ENCODE peak calls at places on chromosomes 12 and 14, in four cellular contexts. H is ovary, U is H7, R is A549. O is an unnamed sample.

GRCh38 chr14:99266181-99267178 is 5.5 kb downstream of the BCL11B start:
- DNase-seq in R (peak), U (peak), H (peak), O (peak)

GRCh38 chr14:51369814-51370213 is 129.8 kb downstream of the TMX1 start:
- DNase-seq in R (no peak), H (no peak), U (peak), O (no peak)

GRCh38 chr12:130965668-130966067 is 12.0 kb downstream of the ADGRD1 start:
- DNase-seq in R (no peak), U (no peak), H (no peak), O (no peak)

GRCh38 chr14:61113561-61113960 is 132.5 kb downstream of the SLC38A6 start:
- DNase-seq in H (no peak), R (no peak), U (no peak), O (no peak)

GRCh38 chr12:109255377-109255776 is 53.7 kb downstream of the FOXN4 start:
- DNase-seq in U (peak), R (no peak), H (no peak), O (no peak)

GRCh38 chr14:91284146-91284790 is 39.8 kb upstream of the GPR68 start:
- DNase-seq in U (no peak), R (no peak), H (no peak), O (no peak)

GRCh38 chr12:102406033-102406584 is 74.3 kb downstream of the IGF1 start:
- DNase-seq in R (no peak), U (no peak), H (no peak), O (peak)

GRCh38 chr12:111991535-111991934 is 21.4 kb downstream of the TMEM116 start:
- DNase-seq in U (no peak), H (no peak), R (no peak), O (no peak)

GRCh38 chr12:113145720-113146551 is 3.6 kb upstream of the CFAP73 start:
- DNase-seq in U (peak), H (no peak), R (no peak), O (no peak)

GRCh38 chr12:20194171-20194570 is 174.2 kb upstream of the PDE3A start:
- DNase-seq in U (peak), H (peak), R (no peak), O (no peak)

GRCh38 chr14:58072288-58073071 is 79.5 kb downstream of the ARMH4 start:
- DNase-seq in H (peak), R (peak), U (peak), O (no peak)

GRCh38 chr14:69937367-69937777 is 58.2 kb downstream of the SMOC1 start:
- DNase-seq in U (no peak), H (no peak), R (no peak), O (no peak)

GRCh38 chr14:58488550-58488949 is 61.0 kb downstream of the KIAA0586 start:
- DNase-seq in H (no peak), R (no peak), U (no peak), O (no peak)

GRCh38 chr14:68440776-68441175 is 352.1 kb downstream of the ZFP36L1 start:
- DNase-seq in R (no peak), H (no peak), U (no peak), O (no peak)

GRCh38 chr12:90809941-90810340 is 145.0 kb downstream of the CCER1 start:
- DNase-seq in H (no peak), U (no peak), R (no peak), O (no peak)

GRCh38 chr12:29149691-29150382 is 759 bp downstream of the FAR2 start:
- DNase-seq in R (no peak), H (no peak), U (peak), O (peak)

GRCh38 chr14:69048456-69048855 is 69.4 kb upstream of the ACTN1 start:
- DNase-seq in R (no peak), H (peak), U (no peak), O (no peak)

GRCh38 chr14:95480109-95480886 is 36.2 kb downstream of the SYNE3 start:
- DNase-seq in R (no peak), H (peak), U (no peak), O (peak)

GRCh38 chr14:36221097-36221496 is 44.6 kb upstream of the PTCSC3 start:
- DNase-seq in U (no peak), H (no peak), R (no peak), O (no peak)

GRCh38 chr12:6337958-6338406 is 3.9 kb downstream of the TNFRSF1A start:
- DNase-seq in U (peak), H (no peak), R (no peak), O (peak)

GRCh38 chr12:118840399-118840798 is 140.9 kb upstream of the SRRM4 start:
- DNase-seq in H (no peak), U (peak), R (no peak), O (no peak)

GRCh38 chr14:68099348-68100045 is 279.9 kb downstream of the RAD51B start:
- DNase-seq in H (no peak), R (no peak), U (no peak), O (no peak)

GRCh38 chr12:6219980-6220379 is 19.8 kb downstream of the CD9 start:
- DNase-seq in H (no peak), R (no peak), U (no peak), O (no peak)

GRCh38 chr14:77830692-77831091 is 30.8 kb downstream of the ADCK1 start:
- DNase-seq in U (no peak), R (no peak), H (no peak), O (no peak)

GRCh38 chr14:99213603-99214002 is 58.4 kb downstream of the BCL11B start:
- DNase-seq in H (no peak), U (no peak), R (no peak), O (no peak)

GRCh38 chr12:64390275-64390851 is at the start of gene C12orf56:
- DNase-seq in H (no peak), R (peak), U (peak), O (peak)

GRCh38 chr14:33647385-33647786 is 303.5 kb downstream of the EGLN3 start:
- DNase-seq in H (no peak), R (no peak), U (no peak), O (no peak)

GRCh38 chr12:126547905-126548304 is 1482.7 kb downstream of the AACS start:
- DNase-seq in R (no peak), U (no peak), H (no peak), O (no peak)

GRCh38 chr12:52278931-52279682 is 4.7 kb downstream of the KRT86 start:
- DNase-seq in H (peak), R (peak), U (peak), O (peak)

GRCh38 chr14:89237923-89238529 is 179.0 kb downstream of the FOXN3 start:
- DNase-seq in U (peak), R (no peak), H (no peak), O (no peak)

GRCh38 chr12:121227294-121227693 is 17.4 kb downstream of the P2RX4 start:
- DNase-seq in H (no peak), U (no peak), R (no peak), O (no peak)

GRCh38 chr14:54614296-54614695 is 47.4 kb downstream of the SAMD4A start:
- DNase-seq in U (no peak), H (no peak), R (no peak), O (no peak)

GRCh38 chr14:39211109-39211741 is 22.5 kb upstream of the MIA2 start:
- DNase-seq in R (no peak), H (no peak), U (no peak), O (no peak)

GRCh38 chr14:69879175-69880047 is at the start of gene SMOC1:
- DNase-seq in U (peak), H (peak), R (peak), O (peak)

GRCh38 chr14:20799955-20800544 is 2.6 kb downstream of the RNASE1 start:
- DNase-seq in R (no peak), U (no peak), H (peak), O (peak)

GRCh38 chr12:41537522-41537921 is 349.4 kb downstream of the PDZRN4 start:
- DNase-seq in H (no peak), U (no peak), R (no peak), O (no peak)

GRCh38 chr12:27814851-27815591 is 35.0 kb upstream of the MANSC4 start:
- DNase-seq in U (no peak), R (no peak), H (no peak), O (no peak)

GRCh38 chr12:57756406-57757341 is 1.8 kb downstream of the MARCHF9 start:
- DNase-seq in H (no peak), R (peak), U (peak), O (no peak)

DNA sequence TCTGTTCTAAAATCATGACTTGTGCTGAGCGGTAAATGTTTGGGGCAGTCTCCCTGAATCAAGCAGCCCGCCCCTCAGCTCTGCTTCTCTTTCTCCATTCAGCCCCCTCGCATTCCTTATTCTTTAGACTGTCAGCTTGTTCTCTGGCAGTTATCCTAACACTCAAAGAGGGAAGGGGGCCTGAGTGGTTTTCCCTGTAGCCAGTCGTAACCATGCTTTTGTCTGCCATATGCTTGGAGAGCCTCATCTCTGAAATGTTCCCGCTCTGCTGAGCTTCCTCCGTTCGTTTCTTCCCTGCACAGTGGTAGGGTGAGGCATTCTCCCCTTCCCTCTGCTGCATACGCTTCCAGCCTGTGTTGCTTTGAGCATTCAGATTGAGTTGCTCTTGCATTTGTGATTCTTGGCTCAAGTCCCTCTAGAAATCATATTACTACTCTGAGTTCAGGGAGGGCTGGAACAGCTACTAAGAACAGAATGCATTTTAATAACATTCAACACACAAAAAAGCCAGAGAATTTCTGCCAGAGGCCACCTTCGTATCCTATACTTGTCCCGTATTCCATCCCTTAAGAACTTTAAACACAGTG is 119.7 kb downstream of the FBXL14 start:
- DNase-seq in U (peak), R (no peak), H (no peak), O (no peak)
- H3K4me3 ChIP-seq in U (no peak), R (no peak), H (no peak), O (no peak)

GRCh38 chr14:102826161-102826560 is 48.9 kb downstream of the TRAF3 start:
- DNase-seq in R (no peak), H (no peak), U (peak), O (no peak)

GRCh38 chr14:102829106-102829505 is 51.9 kb downstream of the TRAF3 start:
- DNase-seq in R (no peak), U (no peak), H (no peak), O (no peak)

GRCh38 chr14:102826751-102827675 is 49.8 kb downstream of the TRAF3 start:
- DNase-seq in R (no peak), U (no peak), H (no peak), O (no peak)

GRCh38 chr14:102827716-102828115 is 50.5 kb downstream of the TRAF3 start:
- DNase-seq in U (peak), R (no peak), H (no peak), O (no peak)

GRCh38 chr14:102828201-102828600 is 51.0 kb downstream of the TRAF3 start:
- DNase-seq in U (no peak), H (no peak), R (no peak), O (no peak)
- H3K4me3 ChIP-seq in U (no peak), H (no peak), R (no peak), O (no peak)

GRCh38 chr12:95551305-95551704 is at the start of gene USP44:
- DNase-seq in H (no peak), R (no peak), U (peak), O (no peak)
- H3K4me3 ChIP-seq in H (no peak), R (no peak), U (peak), O (no peak)

GRCh38 chr14:101351146-101351545 is 210.1 kb upstream of the DIO3 start:
- DNase-seq in R (no peak), U (no peak), H (no peak), O (no peak)

GRCh38 chr14:101350710-101351109 is 210.6 kb upstream of the DIO3 start:
- DNase-seq in U (no peak), R (no peak), H (peak), O (no peak)

GRCh38 chr14:101351769-101352168 is 209.5 kb upstream of the DIO3 start:
- DNase-seq in H (no peak), R (no peak), U (no peak), O (no peak)

GRCh38 chr14:101353422-101353821 is 207.9 kb upstream of the DIO3 start:
- DNase-seq in H (no peak), R (no peak), U (no peak), O (no peak)

DNA sequence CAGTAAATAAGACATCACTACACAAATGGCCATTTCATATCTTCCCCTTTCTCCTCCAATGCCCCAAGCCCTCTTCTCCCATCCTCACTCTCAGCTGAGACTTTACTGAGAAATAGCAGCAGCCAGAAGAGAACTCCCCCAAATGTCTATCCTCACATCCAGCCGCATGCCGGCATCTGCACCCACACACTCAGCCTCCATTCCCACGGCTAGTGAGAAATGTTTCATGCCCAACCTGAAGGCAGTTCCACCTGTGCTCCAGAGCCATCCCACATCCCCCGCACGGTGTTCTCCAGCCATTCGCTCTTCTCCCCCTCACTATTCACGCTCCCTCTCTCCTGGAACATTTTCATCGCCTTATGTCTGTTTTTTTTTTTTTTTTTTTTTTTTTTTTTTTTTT is 208.7 kb upstream of the DIO3 start:
- DNase-seq in R (no peak), H (no peak), U (no peak), O (no peak)
- H3K4me3 ChIP-seq in R (no peak), H (no peak), U (no peak), O (no peak)

GRCh38 chr12:65603428-65604351 is 220.6 kb upstream of the HMGA2 start:
- DNase-seq in U (no peak), R (peak), H (peak), O (no peak)
- H3K4me3 ChIP-seq in U (no peak), R (peak), H (no peak), O (no peak)